ENCODE peak calls at places on chromosomes 5 and 9, in seven cellular contexts. P, W, S, T, J, E and Z are unnamed samples.

GRCh38 chr9:107734231-107735014 is 244.9 kb upstream of the KLF4 start:
- DNase-seq in P (no peak), W (no peak), S (no peak), T (no peak), J (no peak), E (no peak), Z (peak)

GRCh38 chr5:378301-378891 is 56.9 kb downstream of the AHRR start:
- DNase-seq in P (no peak), W (no peak), S (peak), T (peak), J (no peak), E (no peak), Z (peak)

GRCh38 chr5:100643473-100643872 is 108.3 kb downstream of the FAM174A start:
- DNase-seq in P (no peak), W (no peak), S (no peak), T (peak), J (peak), E (no peak), Z (no peak)

GRCh38 chr9:134619983-134620612 is 21.5 kb upstream of the COL5A1 start:
- DNase-seq in P (no peak), W (no peak), S (peak), T (no peak), J (no peak), E (no peak), Z (no peak)

GRCh38 chr9:22997923-22998322 is 551.3 kb downstream of the DMRTA1 start:
- DNase-seq in P (no peak), W (no peak), S (no peak), T (no peak), J (no peak), E (no peak), Z (no peak)

GRCh38 chr5:135467051-135467625 is 15.0 kb upstream of the TIFAB start:
- DNase-seq in P (no peak), W (no peak), S (no peak), T (no peak), J (no peak), E (no peak), Z (no peak)

GRCh38 chr9:128006360-128007024 is 25.7 kb upstream of the EEIG1 start:
- DNase-seq in P (no peak), W (no peak), S (no peak), T (peak), J (no peak), E (no peak), Z (peak)

GRCh38 chr5:42277293-42277692 is 145.9 kb upstream of the GHR start:
- DNase-seq in P (no peak), W (no peak), S (no peak), T (no peak), J (no peak), E (no peak), Z (no peak)

GRCh38 chr5:39599721-39600431 is 175.1 kb upstream of the DAB2 start:
- DNase-seq in P (peak), W (no peak), S (no peak), T (peak), J (peak), E (no peak), Z (peak)

GRCh38 chr5:59486508-59486907 is 407.0 kb downstream of the PDE4D start:
- DNase-seq in P (no peak), W (no peak), S (no peak), T (no peak), J (no peak), E (no peak), Z (no peak)

GRCh38 chr9:74783408-74783807 is 104.3 kb downstream of the TRPM6 start:
- DNase-seq in P (no peak), W (no peak), S (no peak), T (peak), J (peak), E (peak), Z (peak)

GRCh38 chr9:40909821-40910220 is 218.7 kb downstream of the FOXD4L6 start:
- DNase-seq in P (no peak), W (no peak), S (no peak), T (no peak), J (no peak), E (no peak), Z (no peak)

GRCh38 chr5:140356878-140357730 is 2.9 kb upstream of the SLC4A9 start:
- DNase-seq in P (no peak), W (no peak), S (no peak), T (no peak), J (no peak), E (no peak), Z (no peak)

GRCh38 chr5:172403191-172403794 is 51.0 kb downstream of the SH3PXD2B start:
- DNase-seq in P (peak), W (no peak), S (no peak), T (peak), J (no peak), E (no peak), Z (peak)

GRCh38 chr5:96433066-96433447 is at the start of gene PCSK1:
- DNase-seq in P (no peak), W (no peak), S (peak), T (no peak), J (peak), E (no peak), Z (no peak)

GRCh38 chr9:89234636-89235035 is 56.0 kb upstream of the SHC3 start:
- DNase-seq in P (no peak), W (no peak), S (peak), T (no peak), J (no peak), E (no peak), Z (peak)

GRCh38 chr5:37851305-37851704 is 11.5 kb upstream of the GDNF start:
- DNase-seq in P (no peak), W (no peak), S (no peak), T (no peak), J (no peak), E (no peak), Z (no peak)

GRCh38 chr9:96856363-96857286 is 2.3 kb upstream of the ZNF782 start:
- DNase-seq in P (peak), W (no peak), S (peak), T (peak), J (peak), E (peak), Z (peak)

GRCh38 chr5:33701251-33701650 is 190.5 kb downstream of the ADAMTS12 start:
- DNase-seq in P (no peak), W (no peak), S (no peak), T (no peak), J (no peak), E (no peak), Z (peak)

GRCh38 chr5:180399391-180399790 is 46.3 kb upstream of the GFPT2 start:
- DNase-seq in P (no peak), W (no peak), S (no peak), T (no peak), J (no peak), E (no peak), Z (no peak)

GRCh38 chr5:175700991-175701390 is 43.1 kb downstream of the HRH2 start:
- DNase-seq in P (no peak), W (no peak), S (no peak), T (peak), J (no peak), E (no peak), Z (no peak)

GRCh38 chr9:120863833-120864232 is 13.2 kb downstream of the PHF19 start:
- DNase-seq in P (no peak), W (no peak), S (peak), T (no peak), J (no peak), E (no peak), Z (no peak)

GRCh38 chr5:136053336-136054121 is 24.7 kb downstream of the TGFBI start:
- DNase-seq in P (no peak), W (no peak), S (no peak), T (peak), J (peak), E (peak), Z (peak)

GRCh38 chr5:9498541-9499497 is 47.1 kb downstream of the SEMA5A start:
- DNase-seq in P (peak), W (no peak), S (peak), T (peak), J (peak), E (peak), Z (peak)

GRCh38 chr5:76175821-76176403 is 92.7 kb downstream of the SV2C start:
- DNase-seq in P (no peak), W (no peak), S (no peak), T (no peak), J (peak), E (no peak), Z (no peak)

GRCh38 chr5:123365163-123365562 is 58.0 kb downstream of the CEP120 start:
- DNase-seq in P (no peak), W (no peak), S (no peak), T (no peak), J (no peak), E (no peak), Z (peak)

DNA sequence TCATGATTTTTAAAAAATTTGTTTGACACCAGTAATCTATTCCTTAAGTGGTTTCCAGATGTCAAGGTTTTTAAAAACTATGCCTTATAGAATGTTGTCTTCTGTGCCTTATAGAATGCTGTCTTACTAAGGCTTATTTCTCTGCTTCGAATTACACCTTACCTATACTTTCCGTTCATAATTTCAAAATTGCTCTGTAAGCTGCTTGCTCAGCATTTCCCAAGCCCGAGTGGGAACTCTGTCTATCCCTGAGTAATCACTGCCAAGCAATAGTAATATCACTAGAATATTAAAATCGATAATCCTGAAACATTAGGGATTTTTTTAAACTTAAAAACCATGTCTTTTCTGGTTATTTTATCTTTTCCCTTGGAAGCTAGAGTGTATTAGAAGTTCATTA is 376.3 kb downstream of the PIK3R1 start:
- DNase-seq in P (no peak), W (no peak), S (no peak), T (no peak), J (no peak), E (no peak), Z (no peak)
- H2BK120ac ChIP-seq in P (no peak), W (no peak), S (no peak), T (no peak), J (no peak), E (no peak), Z (no peak)

GRCh38 chr9:99049641-99050040 is 55.3 kb upstream of the TGFBR1 start:
- DNase-seq in P (no peak), W (no peak), S (no peak), T (no peak), J (no peak), E (no peak), Z (no peak)

GRCh38 chr9:99050924-99051323 is 54.0 kb upstream of the TGFBR1 start:
- DNase-seq in P (no peak), W (no peak), S (no peak), T (peak), J (no peak), E (no peak), Z (no peak)

GRCh38 chr9:99051851-99052250 is 53.1 kb upstream of the TGFBR1 start:
- DNase-seq in P (no peak), W (no peak), S (no peak), T (no peak), J (no peak), E (no peak), Z (no peak)

GRCh38 chr9:99050292-99050911 is 54.5 kb upstream of the TGFBR1 start:
- DNase-seq in P (no peak), W (no peak), S (no peak), T (peak), J (no peak), E (no peak), Z (peak)

DNA sequence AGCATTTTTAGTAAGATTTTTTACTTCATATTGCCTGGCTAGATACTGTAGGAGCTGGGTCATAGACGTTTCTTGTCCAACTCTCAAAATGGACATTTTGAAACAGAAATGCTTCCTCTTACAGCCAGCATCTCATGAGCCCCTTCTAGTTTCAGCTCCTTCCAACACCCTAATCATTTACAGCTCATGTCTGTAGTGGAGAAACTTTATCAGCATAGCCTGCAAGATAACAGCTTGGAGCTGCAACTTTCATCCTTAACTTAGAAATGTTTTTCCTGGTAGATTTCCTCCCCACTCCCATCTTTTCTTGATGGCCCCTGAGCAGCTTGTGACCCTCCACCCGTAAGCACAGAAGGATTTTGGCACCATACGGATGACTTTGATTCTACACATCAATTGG is 53.6 kb upstream of the TGFBR1 start:
- DNase-seq in P (no peak), W (no peak), S (no peak), T (no peak), J (no peak), E (no peak), Z (no peak)
- H2BK120ac ChIP-seq in P (no peak), W (no peak), S (no peak), T (no peak), J (no peak), E (no peak), Z (no peak)

DNA sequence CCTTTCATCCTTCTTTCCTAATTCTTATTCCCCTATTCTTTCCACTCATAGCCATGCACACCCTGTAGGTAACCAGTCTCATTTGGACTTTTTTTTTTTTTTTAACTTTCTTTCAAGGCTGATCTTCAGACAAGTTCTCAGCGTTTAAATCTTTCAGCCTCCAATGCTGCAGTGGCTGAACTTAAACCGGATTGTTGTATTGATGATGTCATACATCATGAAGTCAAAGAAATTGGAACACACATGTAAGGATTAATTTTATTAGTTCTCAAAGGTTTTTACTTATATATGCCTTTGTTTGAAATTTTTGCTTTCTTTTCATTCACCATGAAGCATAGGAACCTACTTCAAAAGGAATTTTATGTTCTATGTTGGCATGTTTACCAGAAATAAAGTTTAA is 22.1 kb downstream of the SHLD3 start:
- DNase-seq in P (no peak), W (no peak), S (no peak), T (no peak), J (no peak), E (no peak), Z (no peak)
- H2BK120ac ChIP-seq in P (no peak), W (no peak), S (no peak), T (no peak), J (no peak), E (no peak), Z (no peak)

GRCh38 chr5:102080288-102080687 is 215.8 kb downstream of the SLCO4C1 start:
- DNase-seq in P (no peak), W (no peak), S (no peak), T (no peak), J (no peak), E (no peak), Z (no peak)

GRCh38 chr5:102077920-102078319 is 218.2 kb downstream of the SLCO4C1 start:
- DNase-seq in P (no peak), W (no peak), S (no peak), T (no peak), J (no peak), E (no peak), Z (no peak)
- H2BK120ac ChIP-seq in P (no peak), W (no peak), S (no peak), T (no peak), J (no peak), E (no peak), Z (no peak)

GRCh38 chr9:121878208-121878835 is 214.8 kb downstream of the TTLL11 start:
- DNase-seq in P (no peak), W (no peak), S (no peak), T (no peak), J (no peak), E (no peak), Z (no peak)
- H2BK120ac ChIP-seq in P (no peak), W (no peak), S (no peak), T (no peak), J (no peak), E (no peak), Z (no peak)

GRCh38 chr9:98551511-98552286 is 157.0 kb downstream of the GABBR2 start:
- DNase-seq in P (no peak), W (no peak), S (no peak), T (peak), J (peak), E (peak), Z (peak)
- H2BK120ac ChIP-seq in P (peak), W (no peak), S (no peak), T (no peak), J (no peak), E (no peak), Z (peak)

DNA sequence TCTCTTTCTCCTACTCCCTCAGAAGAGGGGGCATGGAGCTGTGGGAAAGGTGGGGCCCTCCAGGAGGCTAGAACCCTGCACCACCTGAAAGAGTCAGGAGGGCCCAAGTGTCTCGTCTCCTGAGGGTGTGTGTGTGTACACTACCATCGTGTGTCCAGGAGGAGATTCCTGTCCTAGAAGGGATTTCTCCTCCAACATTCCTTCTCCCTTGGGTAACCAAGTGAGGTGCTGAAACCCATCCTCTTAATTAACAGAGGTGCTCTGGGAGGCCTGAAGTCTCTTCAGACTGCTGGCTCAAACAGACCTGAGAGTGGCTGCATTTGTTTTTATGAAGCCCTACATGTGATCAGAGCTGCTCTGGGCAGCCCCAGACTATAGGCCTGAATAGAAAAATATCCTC is 61.1 kb upstream of the FAM169A start:
- DNase-seq in P (no peak), W (no peak), S (no peak), T (no peak), J (no peak), E (no peak), Z (no peak)
- H2BK120ac ChIP-seq in P (no peak), W (no peak), S (no peak), T (no peak), J (no peak), E (no peak), Z (peak)

GRCh38 chr9:33041459-33042188 is 16.6 kb downstream of the DNAJA1 start:
- DNase-seq in P (no peak), W (no peak), S (no peak), T (peak), J (no peak), E (no peak), Z (no peak)
- H2BK120ac ChIP-seq in P (no peak), W (no peak), S (no peak), T (no peak), J (no peak), E (no peak), Z (no peak)

GRCh38 chr5:116939641-116940040 is 365.0 kb upstream of the SEMA6A start:
- DNase-seq in P (no peak), W (no peak), S (no peak), T (no peak), J (no peak), E (no peak), Z (no peak)

GRCh38 chr5:116938488-116938887 is 363.9 kb upstream of the SEMA6A start:
- DNase-seq in P (peak), W (peak), S (peak), T (peak), J (peak), E (no peak), Z (no peak)

GRCh38 chr5:116930628-116931027 is 356.0 kb upstream of the SEMA6A start:
- DNase-seq in P (no peak), W (no peak), S (no peak), T (no peak), J (no peak), E (no peak), Z (no peak)

DNA sequence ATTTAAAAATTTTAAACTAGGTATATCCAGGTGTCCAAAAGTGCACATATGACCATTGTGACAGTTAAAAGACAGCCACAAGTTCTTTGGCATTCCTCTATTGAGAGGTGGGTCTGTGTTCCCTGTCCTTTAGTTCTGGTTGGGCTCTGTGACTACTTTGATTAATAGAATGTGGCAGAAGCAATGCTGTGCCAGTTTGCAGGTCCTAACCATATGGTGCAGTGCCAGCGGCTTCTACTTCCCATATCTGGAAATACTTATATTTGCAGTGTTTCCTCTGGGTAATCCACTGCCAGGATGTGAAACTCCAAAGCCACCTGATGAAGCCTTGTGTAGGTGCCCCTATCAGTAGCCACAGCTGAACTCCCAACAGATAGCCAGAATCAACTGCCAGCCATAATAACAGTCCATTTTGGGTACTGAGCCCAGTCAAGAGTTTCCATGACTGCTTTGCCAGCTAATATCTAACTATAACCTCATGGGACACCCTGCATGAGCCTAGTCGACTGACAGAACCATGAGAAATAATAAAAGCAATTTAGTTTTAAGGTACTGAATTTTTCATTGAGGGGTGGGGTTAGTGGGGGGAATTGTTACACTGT is 361.0 kb upstream of the SEMA6A start:
- DNase-seq in P (no peak), W (no peak), S (no peak), T (no peak), J (no peak), E (no peak), Z (no peak)
- H2BK120ac ChIP-seq in P (no peak), W (no peak), S (no peak), T (no peak), J (no peak), E (no peak), Z (no peak)